ENCODE peak calls at places on chromosomes 13 and 19, in seven cellular contexts. R is kidney epithelial cell; F is left ventricle myocardium inferior; A is NCI-H146; N is hepatic stellate cell; S is progenitor cell of endocrine pancreas; Z is activated naive CD8-positive, alpha-beta T cell treated with anti-CD3 and anti-CD28 coated beads, Interleukin-2, amount 50 U/mL, for 16 hours. K is an unnamed sample.

GRCh38 chr19:9032136-9032626 is 22.0 kb upstream of the MUC16 start:
- DNase-seq in F (no peak), R (no peak), A (peak), Z (no peak), N (no peak), S (no peak), K (no peak)

GRCh38 chr13:27018882-27019281 is 152.7 kb downstream of the USP12 start:
- DNase-seq in Z (no peak), A (no peak), F (no peak), S (no peak), R (no peak), N (no peak), K (no peak)

GRCh38 chr19:16435238-16435911 is 36.4 kb downstream of the EPS15L1 start:
- DNase-seq in N (peak), Z (no peak), A (no peak), S (no peak), F (peak), R (peak), K (no peak)

GRCh38 chr13:82569581-82569980 is 1312.7 kb downstream of the SLITRK1 start:
- DNase-seq in F (no peak), S (no peak), Z (no peak), R (no peak), N (no peak), A (no peak), K (no peak)

GRCh38 chr19:13705928-13706447 is 58.3 kb upstream of the MRI1 start:
- DNase-seq in S (no peak), A (no peak), Z (no peak), F (no peak), R (no peak), N (no peak), K (no peak)

GRCh38 chr19:11361037-11361770 is 6.0 kb downstream of the PLPPR2 start:
- DNase-seq in S (peak), R (no peak), N (no peak), A (no peak), F (no peak), Z (no peak), K (peak)

GRCh38 chr19:35936738-35937268 is 629 bp downstream of the LRFN3 start:
- DNase-seq in N (no peak), A (no peak), Z (no peak), R (no peak), S (no peak), F (no peak), K (no peak)

GRCh38 chr13:77310579-77311279 is 16.2 kb downstream of the MYCBP2 start:
- DNase-seq in N (no peak), F (no peak), A (no peak), S (no peak), R (no peak), Z (no peak), K (no peak)

GRCh38 chr13:26601669-26602068 is 44.2 kb downstream of the WASF3 start:
- DNase-seq in N (peak), A (peak), Z (no peak), R (no peak), F (no peak), S (no peak), K (no peak)

GRCh38 chr19:18939922-18940775 is 868 bp downstream of the HOMER3 start:
- DNase-seq in N (peak), Z (no peak), F (peak), R (peak), A (no peak), S (peak), K (peak)

GRCh38 chr13:97141564-97142005 is 80.5 kb upstream of the MBNL2 start:
- DNase-seq in F (no peak), A (peak), R (peak), S (peak), N (peak), Z (no peak), K (peak)

GRCh38 chr13:77994166-77994565 is 75.5 kb upstream of the EDNRB start:
- DNase-seq in Z (no peak), A (no peak), S (no peak), N (no peak), F (no peak), R (no peak), K (no peak)

GRCh38 chr19:46220038-46220615 is 9.4 kb upstream of the IGFL1 start:
- DNase-seq in S (no peak), R (no peak), Z (no peak), A (no peak), N (no peak), F (no peak), K (no peak)

GRCh38 chr19:50718255-50719118 is 1.1 kb downstream of the SHANK1 start:
- DNase-seq in N (peak), R (no peak), Z (no peak), F (no peak), A (no peak), S (no peak), K (peak)

GRCh38 chr13:76667551-76667950 is 218.7 kb downstream of the KCTD12 start:
- DNase-seq in F (no peak), Z (no peak), N (no peak), S (no peak), R (no peak), A (peak), K (no peak)

GRCh38 chr13:44437356-44438233 is 64.0 kb downstream of the SERP2 start:
- DNase-seq in A (peak), N (no peak), F (no peak), Z (no peak), S (no peak), R (no peak), K (no peak)

GRCh38 chr19:34172661-34173144 is 399 bp downstream of the LSM14A start:
- DNase-seq in R (no peak), N (peak), Z (no peak), S (peak), A (peak), F (peak), K (peak)

GRCh38 chr13:24135674-24136300 is 24.7 kb upstream of the SPATA13 start:
- DNase-seq in F (no peak), A (no peak), S (no peak), N (peak), Z (no peak), R (no peak), K (no peak)

K was measured in ecto neural progenitor cell.